ENCODE peak calls at places on chromosomes 6 and 20, in ten cellular contexts. O, V, W, H, M, S, T, B, D and Z are unnamed samples.

GRCh38 chr6:54282186-54282585 is 26.1 kb upstream of the TINAG start:
- DNase-seq in S (peak; percentile 20), V (no peak), M (peak; percentile 10), B (no peak), W (no peak), O (no peak), D (no peak), T (no peak), H (no peak), Z (peak; percentile 48)

GRCh38 chr6:73710470-73710869 is 14.5 kb downstream of the CD109 start:
- DNase-seq in W (no peak), T (no peak), V (no peak), H (no peak), M (peak; percentile 92), D (no peak), B (no peak), S (peak; percentile 47), O (no peak), Z (no peak)

GRCh38 chr6:17336425-17336824 is 55.3 kb downstream of the RBM24 start:
- DNase-seq in T (no peak), B (no peak), M (no peak), V (no peak), S (no peak), O (no peak), H (no peak), D (no peak), W (no peak), Z (no peak)

GRCh38 chr6:13565921-13566320 is 8.5 kb upstream of the SIRT5 start:
- DNase-seq in B (no peak), W (no peak), M (no peak), D (no peak), O (no peak), S (no peak), T (no peak), V (no peak), H (no peak), Z (no peak)

GRCh38 chr20:62764156-62764935 is 31.9 kb upstream of the MRGBP start:
- DNase-seq in W (no peak), B (no peak), T (no peak), V (no peak), M (no peak), D (no peak), S (no peak), O (no peak), H (no peak), Z (no peak)

GRCh38 chr6:67680297-67680932 is 954.7 kb upstream of the ADGRB3 start:
- DNase-seq in H (no peak), S (no peak), B (no peak), O (no peak), T (no peak), W (no peak), M (no peak), D (no peak), V (no peak), Z (no peak)

GRCh38 chr6:9172096-9172495 is 736.8 kb upstream of the SLC35B3 start:
- DNase-seq in V (no peak), B (no peak), H (no peak), S (no peak), T (no peak), O (no peak), M (no peak), D (no peak), W (no peak), Z (no peak)

GRCh38 chr20:63540417-63541186 is 3.4 kb upstream of the PTK6 start:
- DNase-seq in W (no peak), O (no peak), S (no peak), V (no peak), H (no peak), T (peak; percentile 61), M (no peak), D (no peak), B (no peak), Z (no peak)

GRCh38 chr20:51340451-51340840 is 202.1 kb downstream of the NFATC2 start:
- DNase-seq in W (no peak), T (peak; percentile 63), S (no peak), D (no peak), B (no peak), H (no peak), V (no peak), M (no peak), O (no peak), Z (no peak)
- H3K27ac ChIP-seq in W (no peak overlapping the region), T (no peak overlapping the region), S (no peak overlapping the region), D (no peak overlapping the region), B (no peak overlapping the region), H (no peak overlapping the region), V (no peak overlapping the region), M (no peak overlapping the region), O (no peak overlapping the region), Z (no peak overlapping the region)

DNA sequence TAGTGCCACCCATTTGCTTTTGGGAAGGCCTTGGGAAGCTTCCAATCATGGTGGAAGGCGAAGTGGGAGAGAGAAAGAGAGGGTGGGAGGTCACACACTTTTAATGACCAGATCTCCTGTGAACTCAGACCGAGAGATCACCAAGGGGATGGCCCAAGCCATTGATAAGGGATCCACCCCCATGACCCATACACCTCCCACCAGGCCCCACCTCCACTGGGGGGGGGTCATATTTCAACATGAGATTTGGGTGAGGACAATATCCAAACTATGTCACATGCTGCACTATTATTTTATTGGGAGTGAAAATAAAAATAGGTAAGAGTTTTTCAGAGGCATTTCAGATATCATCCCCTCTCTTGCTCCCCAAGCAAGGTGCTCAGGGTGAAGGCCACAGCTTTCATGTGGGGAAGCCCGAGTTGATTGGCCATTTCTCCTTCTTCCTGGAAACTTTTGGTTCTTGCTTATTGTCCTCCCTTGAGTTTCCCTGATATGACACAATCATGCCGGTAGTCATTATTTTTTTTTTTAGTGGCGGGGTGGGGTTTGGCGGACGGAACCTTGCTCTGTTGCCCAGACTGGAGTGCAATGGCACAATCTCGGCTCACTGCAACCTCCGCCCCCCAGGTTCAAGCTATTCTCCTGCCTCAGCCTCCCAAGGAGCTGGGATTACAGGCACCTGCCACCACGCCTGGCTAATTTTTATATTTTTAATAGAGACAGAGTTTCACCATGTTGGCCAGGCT is 15.2 kb downstream of the GMPR start:
- DNase-seq in D (no peak), M (no peak), B (no peak), S (no peak), V (no peak), T (no peak), H (no peak), W (no peak), O (no peak), Z (no peak)
- H3K27ac ChIP-seq in D (no peak overlapping the region), M (no peak overlapping the region), B (no peak overlapping the region), S (no peak overlapping the region), V (no peak overlapping the region), T (no peak overlapping the region), H (no peak overlapping the region), W (no peak overlapping the region), O (no peak overlapping the region), Z (no peak overlapping the region)

GRCh38 chr20:37309290-37309689 is 19.8 kb downstream of the MANBAL start:
- DNase-seq in M (no peak), T (no peak), B (no peak), H (no peak), V (no peak), S (no peak), D (no peak), W (no peak), O (no peak), Z (no peak)

GRCh38 chr20:37308098-37309050 is 18.9 kb downstream of the MANBAL start:
- DNase-seq in W (peak; percentile 92), M (no peak), S (no peak), V (peak; percentile 29), B (no peak), O (no peak), T (no peak), H (no peak), D (no peak), Z (peak; percentile 61)

GRCh38 chr20:37311710-37312355 is 22.4 kb downstream of the MANBAL start:
- DNase-seq in B (no peak), O (no peak), S (no peak), D (no peak), W (no peak), M (no peak), H (no peak), T (no peak), V (no peak), Z (no peak)

GRCh38 chr20:37310951-37311350 is 21.5 kb downstream of the MANBAL start:
- DNase-seq in O (no peak), W (no peak), V (no peak), H (no peak), M (no peak), B (no peak), D (no peak), T (no peak), S (no peak), Z (no peak)

DNA sequence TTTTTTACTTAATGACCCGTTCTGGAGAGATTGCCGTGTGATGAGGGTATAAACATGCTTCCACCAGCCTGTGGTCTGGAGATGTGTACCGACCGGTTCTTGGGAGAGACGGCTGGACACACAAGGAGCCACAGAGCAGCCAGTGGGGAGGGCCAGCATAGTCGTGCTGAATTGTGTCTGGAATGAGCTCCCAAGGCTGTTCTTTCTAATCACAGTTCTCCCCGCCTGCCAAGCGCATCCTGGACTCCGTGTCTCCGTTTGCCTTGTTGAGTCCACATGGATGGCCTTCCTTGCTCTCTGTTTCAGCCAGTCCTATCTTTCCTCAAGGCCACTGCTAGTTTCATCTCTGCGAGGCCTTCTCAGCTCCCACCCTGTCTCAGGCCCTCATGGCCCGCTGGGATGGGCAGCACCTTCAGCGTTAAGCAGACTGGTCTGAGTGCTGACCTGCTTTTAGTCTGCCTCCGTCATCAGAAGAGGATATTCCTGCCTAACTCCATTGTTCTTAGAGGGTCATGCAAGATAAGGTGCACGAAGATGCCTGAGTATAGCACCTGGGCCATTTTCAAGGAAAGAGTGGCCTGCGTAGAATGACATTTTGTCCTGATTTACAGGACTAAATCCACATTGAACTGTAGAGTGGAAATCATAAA is 20.6 kb downstream of the MANBAL start:
- DNase-seq in B (no peak), M (no peak), H (no peak), V (no peak), W (no peak), S (no peak), T (no peak), O (no peak), D (no peak), Z (peak; percentile 63)
- H3K27ac ChIP-seq in B (no peak overlapping the region), M (peak overlapping the region; percentile 1), H (no peak overlapping the region), V (no peak overlapping the region), W (peak overlapping the region; percentile 95), S (peak overlapping the region; percentile 82), T (no peak overlapping the region), O (no peak overlapping the region), D (no peak overlapping the region), Z (peak overlapping the region; percentile 52)

GRCh38 chr6:35495258-35496035 is 1.4 kb downstream of the TEAD3 start:
- DNase-seq in M (no peak), H (no peak), B (no peak), D (no peak), V (no peak), W (no peak), S (no peak), O (no peak), T (no peak), Z (no peak)

GRCh38 chr6:35496036-35496850 is 636 bp downstream of the TEAD3 start:
- DNase-seq in T (no peak), D (peak; percentile 59), H (no peak), B (peak; percentile 77), V (peak; percentile 50), S (peak; percentile 43), W (peak; percentile 10), O (no peak), M (peak; percentile 53), Z (no peak)

GRCh38 chr6:35493307-35493983 is 3.4 kb downstream of the TEAD3 start:
- DNase-seq in H (no peak), B (no peak), W (no peak), D (no peak), T (no peak), S (no peak), M (no peak), V (no peak), O (no peak), Z (no peak)

GRCh38 chr6:35492664-35493284 is 4.1 kb downstream of the TEAD3 start:
- DNase-seq in M (no peak), V (no peak), T (no peak), H (no peak), S (no peak), D (no peak), O (no peak), B (no peak), W (no peak), Z (no peak)

GRCh38 chr6:35494161-35494563 is 2.7 kb downstream of the TEAD3 start:
- DNase-seq in D (no peak), S (peak; percentile 52), V (no peak), M (no peak), O (no peak), W (no peak), B (peak; percentile 30), T (no peak), H (no peak), Z (no peak)
- H3K27ac ChIP-seq in D (peak overlapping the region; percentile 12), S (peak overlapping the region; percentile 98), V (peak overlapping the region; percentile 34), M (peak overlapping the region; percentile 99), O (no peak overlapping the region), W (no peak overlapping the region), B (no peak overlapping the region), T (no peak overlapping the region), H (no peak overlapping the region), Z (peak overlapping the region; percentile 34)